ENCODE peak calls at places on chromosome 22, in nine cellular contexts. F is A549, U is MM.1S, O is WERI-Rb-1, H is astrocyte of the spinal cord, V is GM13976, M is RWPE1, R is AG04450, N is keratinocyte. A is an unnamed sample.

GRCh38 chr22:38850941-38851849 is 7.4 kb upstream of the NPTXR start:
- DNase-seq in F (peak; percentile 36), U (no peak), O (no peak), H (peak; percentile 60), V (no peak), M (peak; percentile 48), R (peak; percentile 20), N (no peak), A (no peak)

GRCh38 chr22:49962751-49963646 is 2.4 kb downstream of the PIM3 start:
- DNase-seq in F (no peak), U (peak; percentile 4), O (no peak), H (no peak), V (no peak), M (no peak), R (no peak), N (no peak), A (no peak)

GRCh38 chr22:19880786-19881569 is 26.3 kb upstream of the GNB1L start:
- DNase-seq in F (peak; percentile 94), U (no peak), O (no peak), H (peak; percentile 96), V (no peak), M (peak; percentile 90), R (peak; percentile 87), N (peak; percentile 49), A (no peak)

GRCh38 chr22:12601870-12602779 is 2925.9 kb upstream of the OR11H1 start:
- DNase-seq in F (no peak), U (no peak), O (peak; percentile 25), H (no peak), V (no peak), M (no peak), R (no peak), N (no peak), A (no peak)

GRCh38 chr22:23071163-23072034 is 1.1 kb downstream of the GNAZ start:
- DNase-seq in F (no peak), U (no peak), O (no peak), H (no peak), V (no peak), M (no peak), R (no peak), N (no peak), A (no peak)

GRCh38 chr22:46674367-46674781 is 54.2 kb downstream of the GRAMD4 start:
- DNase-seq in F (no peak), U (no peak), O (no peak), H (no peak), V (peak; percentile 82), M (no peak), R (no peak), N (no peak), A (peak; percentile 78)

GRCh38 chr22:20154602-20155183 is 3.8 kb upstream of the CCDC188 start:
- DNase-seq in F (no peak), U (no peak), O (peak; percentile 38), H (no peak), V (no peak), M (no peak), R (no peak), N (no peak), A (no peak)

GRCh38 chr22:26515938-26516337 is 3.7 kb upstream of the TFIP11 start:
- DNase-seq in F (no peak), U (no peak), O (no peak), H (no peak), V (no peak), M (no peak), R (no peak), N (no peak), A (no peak)

GRCh38 chr22:19708323-19709011 is 5.8 kb upstream of the SEPTIN5 start:
- DNase-seq in F (no peak), U (no peak), O (no peak), H (no peak), V (peak; percentile 19), M (no peak), R (no peak), N (no peak), A (no peak)

GRCh38 chr22:33539902-33540751 is 380.1 kb downstream of the LARGE1 start:
- DNase-seq in F (peak; percentile 98), U (no peak), O (no peak), H (no peak), V (no peak), M (no peak), R (no peak), N (no peak), A (no peak)

GRCh38 chr22:50171319-50171964 is 911 bp downstream of the PANX2 start:
- DNase-seq in F (no peak), U (no peak), O (no peak), H (no peak), V (no peak), M (no peak), R (no peak), N (no peak), A (no peak)

GRCh38 chr22:24521791-24522245 is 26.7 kb downstream of the UPB1 start:
- DNase-seq in F (peak; percentile 71), U (peak; percentile 67), O (peak; percentile 80), H (peak; percentile 64), V (peak; percentile 68), M (peak; percentile 88), R (no peak), N (peak; percentile 25), A (peak; percentile 73)

GRCh38 chr22:43796567-43796966 is 15.5 kb downstream of the EFCAB6 start:
- DNase-seq in F (peak; percentile 36), U (no peak), O (peak; percentile 43), H (peak; percentile 29), V (no peak), M (no peak), R (peak; percentile 13), N (no peak), A (no peak)

GRCh38 chr22:19061471-19062138 is 60.6 kb downstream of the DGCR2 start:
- DNase-seq in F (no peak), U (no peak), O (no peak), H (no peak), V (no peak), M (no peak), R (no peak), N (no peak), A (no peak)

GRCh38 chr22:23763579-23764331 is 965 bp downstream of the C22orf15 start:
- DNase-seq in F (no peak), U (no peak), O (no peak), H (no peak), V (peak; percentile 64), M (no peak), R (no peak), N (no peak), A (peak; percentile 52)

GRCh38 chr22:26589367-26589844 is 526 bp downstream of the TPST2 start:
- DNase-seq in F (peak; percentile 20), U (no peak), O (no peak), H (peak; percentile 15), V (peak; percentile 45), M (peak; percentile 13), R (no peak), N (no peak), A (peak; percentile 41)

GRCh38 chr22:30202531-30203006 is 44.0 kb downstream of the LIF start:
- DNase-seq in F (no peak), U (no peak), O (peak; percentile 41), H (peak; percentile 57), V (peak; percentile 11), M (no peak), R (no peak), N (no peak), A (no peak)

GRCh38 chr22:40058265-40058664 is 63.5 kb downstream of the FAM83F start:
- DNase-seq in F (no peak), U (no peak), O (no peak), H (no peak), V (no peak), M (no peak), R (no peak), N (no peak), A (no peak)
- TF ChIP-seq CTCF in F (no peak), U (no peak), O (no peak), H (no peak), V (no peak), M (no peak), R (no peak), N (no peak), A (no peak)

DNA sequence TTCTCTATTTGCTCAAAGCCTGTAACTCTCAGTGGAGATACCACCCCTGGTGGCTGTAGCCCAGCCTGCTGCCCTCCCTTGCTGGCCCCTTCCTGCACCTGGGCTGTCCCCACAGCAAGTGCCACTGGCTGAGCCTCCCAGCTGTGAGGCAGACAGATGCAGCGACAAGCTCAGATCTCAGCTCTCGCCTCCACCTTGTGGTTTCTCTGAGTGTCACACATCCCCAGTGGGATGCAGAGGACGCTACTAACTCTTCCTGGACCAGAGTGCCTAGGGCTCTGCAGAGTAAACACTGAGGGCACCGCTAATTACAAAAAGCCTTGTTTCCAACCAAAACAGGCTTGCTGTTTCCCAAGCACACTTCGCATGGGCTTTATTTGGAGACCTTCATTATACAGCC is 8.9 kb downstream of the YPEL1 start:
- DNase-seq in F (peak; percentile 48), U (peak; percentile 36), O (peak; percentile 49), H (no peak), V (peak; percentile 76), M (no peak), R (no peak), N (no peak), A (peak; percentile 75)
- TF ChIP-seq CTCF in F (peak; percentile 8), U (peak; percentile 25), O (peak; percentile 62), H (peak; percentile 36), V (peak; percentile 22), M (peak; percentile 18), R (no peak), N (peak; percentile 36), A (peak; percentile 42)

DNA sequence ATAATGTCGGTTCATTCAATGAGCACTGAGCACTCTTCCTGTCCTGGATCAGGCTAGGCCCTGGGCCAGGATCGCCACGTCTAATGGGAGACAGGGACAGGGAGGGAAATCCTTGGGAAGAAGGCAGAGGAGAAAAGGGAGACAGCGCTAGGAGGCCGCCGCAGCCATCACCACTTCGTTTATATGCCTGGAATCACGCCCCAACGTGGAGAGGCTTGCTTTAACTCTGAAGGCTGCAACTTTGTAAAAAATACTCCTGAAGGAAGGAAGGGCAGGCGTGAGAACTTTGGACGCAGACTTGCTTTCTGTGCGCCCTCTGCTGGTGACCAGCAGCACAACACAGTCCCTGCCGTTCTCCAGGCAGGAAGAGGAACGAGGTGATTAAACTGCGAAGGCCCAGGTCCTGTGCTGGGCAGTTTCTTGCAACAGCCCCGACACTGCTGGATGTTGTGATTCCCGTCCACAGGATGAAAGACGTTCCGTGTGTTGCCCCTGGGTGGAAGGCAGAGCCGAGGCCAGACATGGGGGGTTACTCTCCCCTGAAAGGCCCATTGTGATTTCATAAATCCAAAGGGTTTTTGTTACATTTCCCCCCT is 22.1 kb downstream of the RIBC2 start:
- DNase-seq in F (peak; percentile 84), U (peak; percentile 73), O (peak; percentile 89), H (peak; percentile 90), V (peak; percentile 88), M (peak; percentile 64), R (peak; percentile 84), N (peak; percentile 65), A (peak; percentile 86)
- TF ChIP-seq CTCF in F (peak; percentile 82), U (peak; percentile 91), O (peak; percentile 96), H (peak; percentile 97), V (peak; percentile 97), M (peak; percentile 94), R (peak; percentile 95), N (peak; percentile 98), A (peak; percentile 99)

DNA sequence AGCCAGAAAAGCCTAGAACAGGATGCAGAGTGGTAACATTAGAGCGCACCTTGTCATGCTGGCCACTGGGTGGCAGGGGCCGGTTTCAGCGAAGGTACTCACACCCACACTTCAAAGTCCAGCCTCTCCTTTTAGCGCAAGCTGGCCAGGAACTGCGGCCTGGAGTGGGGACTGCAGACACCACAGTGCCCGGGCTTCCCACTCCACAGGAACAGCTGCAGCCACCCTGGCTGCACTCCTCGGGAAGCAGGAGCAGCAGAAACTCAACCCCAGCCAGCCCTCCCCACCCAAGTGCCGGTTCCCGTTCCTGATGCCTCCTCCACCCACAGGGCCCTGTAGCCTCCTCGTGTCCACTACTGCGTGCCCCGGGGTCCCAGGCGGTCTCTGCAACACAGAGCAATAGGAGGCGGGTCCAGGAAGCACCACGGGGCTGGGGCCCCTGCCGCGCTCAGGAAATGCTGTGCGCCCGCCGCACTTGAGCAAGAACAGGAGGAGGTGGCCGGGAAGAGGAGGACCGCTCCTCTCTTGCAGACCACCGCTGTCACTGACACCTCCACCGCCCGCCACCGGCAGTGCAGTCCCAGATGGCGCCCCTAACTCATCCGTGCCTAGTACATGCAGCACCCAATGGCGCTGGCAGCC is 2.2 kb downstream of the RFPL2 start:
- DNase-seq in F (peak; percentile 78), U (peak; percentile 57), O (peak; percentile 67), H (peak; percentile 23), V (peak; percentile 58), M (peak; percentile 58), R (no peak), N (no peak), A (peak; percentile 35)
- TF ChIP-seq CTCF in F (peak; percentile 31), U (peak; percentile 64), O (peak; percentile 88), H (peak; percentile 63), V (peak; percentile 7), M (peak; percentile 78), R (peak; percentile 37), N (peak; percentile 64), A (peak; percentile 27)